ENCODE peak calls at places on chromosomes 4 and X, in seven cellular contexts. H is tibial artery, F is kidney epithelial cell, T is right atrium auricular region, S is hepatocyte, Y is body of pancreas, P is stomach. M is an unnamed sample. For H3K27me3, the result is how much of the 10 kb centered on the place peaks cover.

GRCh38 chr4:40308528-40309122 is 26.5 kb upstream of the CHRNA9 start:
- DNase-seq in H (no peak), F (no peak), T (no peak), S (no peak), Y (no peak), P (no peak), M (no peak)

GRCh38 chrX:39642071-39642470 is 455.7 kb downstream of the BCOR start:
- DNase-seq in H (no peak), F (no peak), T (no peak), S (peak), Y (no peak), P (no peak), M (no peak)

GRCh38 chr4:159400782-159401712 is 298.2 kb downstream of the RAPGEF2 start:
- DNase-seq in H (no peak), F (no peak), T (no peak), S (peak), Y (no peak), P (no peak), M (no peak)

GRCh38 chrX:46574337-46574940 is 874 bp downstream of the CHST7 start:
- DNase-seq in H (no peak), F (no peak), T (no peak), S (no peak), Y (no peak), P (no peak), M (no peak)

GRCh38 chr4:23874536-23874901 is 15.3 kb downstream of the PPARGC1A start:
- DNase-seq in H (no peak), F (no peak), T (no peak), S (peak), Y (no peak), P (no peak), M (no peak)

GRCh38 chrX:126982158-126982557 is 162.6 kb downstream of the PRR32 start:
- DNase-seq in H (no peak), F (no peak), T (no peak), S (no peak), Y (no peak), P (no peak), M (no peak)

GRCh38 chr4:185263419-185263818 is 54.0 kb downstream of the SNX25 start:
- DNase-seq in H (no peak), F (no peak), T (no peak), S (no peak), Y (no peak), P (no peak), M (no peak)

GRCh38 chr4:109184421-109184956 is 118.0 kb downstream of the COL25A1 start:
- DNase-seq in H (no peak), F (no peak), T (no peak), S (no peak), Y (no peak), P (no peak), M (no peak)

GRCh38 chrX:66028936-66029335 is 10.9 kb downstream of the VSIG4 start:
- DNase-seq in H (no peak), F (no peak), T (no peak), S (no peak), Y (no peak), P (no peak), M (no peak)

GRCh38 chrX:66035667-66036066 is 4.2 kb downstream of the VSIG4 start:
- DNase-seq in H (no peak), F (no peak), T (no peak), S (no peak), Y (no peak), P (no peak), M (no peak)

DNA sequence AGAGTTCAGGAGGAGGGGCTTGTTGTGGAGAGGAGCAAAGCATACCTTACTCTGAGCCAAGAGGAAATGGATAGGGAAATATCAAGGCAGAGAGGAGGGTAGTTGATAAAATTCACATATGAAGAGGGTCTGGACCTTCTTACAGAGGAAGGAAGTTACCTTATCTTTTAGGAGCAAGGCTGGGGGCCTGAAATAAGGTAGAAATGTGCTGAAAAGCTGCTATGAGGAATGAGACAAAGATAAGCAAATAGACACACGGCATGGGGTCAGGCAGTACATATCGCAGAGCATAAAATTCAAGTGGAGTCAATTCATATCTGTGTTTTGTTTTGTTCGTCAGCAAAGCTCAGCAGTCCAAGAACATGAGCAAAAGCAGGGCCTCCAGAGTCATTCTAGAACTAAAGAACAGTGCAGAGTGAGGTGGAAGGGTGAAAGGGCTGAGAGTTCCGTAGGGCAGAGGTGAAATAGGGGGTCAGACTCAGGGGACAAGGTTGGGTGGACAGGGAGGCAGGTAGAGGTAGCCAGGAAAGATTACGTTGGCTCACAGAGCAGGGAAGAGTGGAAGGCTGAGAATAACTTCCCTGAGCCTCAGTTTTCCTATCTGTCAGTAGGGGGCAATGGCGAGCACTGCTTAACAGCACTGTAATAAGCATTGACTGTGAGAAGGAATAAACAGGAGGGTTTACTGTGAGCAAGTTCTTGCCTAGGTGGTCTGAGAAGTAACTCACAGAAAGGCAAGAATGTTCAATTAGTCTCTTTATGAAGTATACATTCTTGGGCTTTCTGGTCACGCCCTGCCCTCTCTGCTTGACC is 9.2 kb downstream of the VSIG4 start:
- DNase-seq in H (no peak), F (no peak), T (no peak), S (peak), Y (no peak), P (no peak), M (no peak)
- TF ChIP-seq CTCF in H (peak), F (peak), T (peak), S (peak), Y (no peak), P (no peak), M (no peak)

GRCh38 chrX:13906103-13906502 is 89.2 kb upstream of the GPM6B start:
- DNase-seq in H (no peak), F (no peak), T (no peak), S (no peak), Y (no peak), P (no peak), M (no peak)
- H3K4me3 ChIP-seq in H (no peak), F (no peak), T (no peak), S (no peak), Y (no peak), P (no peak), M (no peak)

DNA sequence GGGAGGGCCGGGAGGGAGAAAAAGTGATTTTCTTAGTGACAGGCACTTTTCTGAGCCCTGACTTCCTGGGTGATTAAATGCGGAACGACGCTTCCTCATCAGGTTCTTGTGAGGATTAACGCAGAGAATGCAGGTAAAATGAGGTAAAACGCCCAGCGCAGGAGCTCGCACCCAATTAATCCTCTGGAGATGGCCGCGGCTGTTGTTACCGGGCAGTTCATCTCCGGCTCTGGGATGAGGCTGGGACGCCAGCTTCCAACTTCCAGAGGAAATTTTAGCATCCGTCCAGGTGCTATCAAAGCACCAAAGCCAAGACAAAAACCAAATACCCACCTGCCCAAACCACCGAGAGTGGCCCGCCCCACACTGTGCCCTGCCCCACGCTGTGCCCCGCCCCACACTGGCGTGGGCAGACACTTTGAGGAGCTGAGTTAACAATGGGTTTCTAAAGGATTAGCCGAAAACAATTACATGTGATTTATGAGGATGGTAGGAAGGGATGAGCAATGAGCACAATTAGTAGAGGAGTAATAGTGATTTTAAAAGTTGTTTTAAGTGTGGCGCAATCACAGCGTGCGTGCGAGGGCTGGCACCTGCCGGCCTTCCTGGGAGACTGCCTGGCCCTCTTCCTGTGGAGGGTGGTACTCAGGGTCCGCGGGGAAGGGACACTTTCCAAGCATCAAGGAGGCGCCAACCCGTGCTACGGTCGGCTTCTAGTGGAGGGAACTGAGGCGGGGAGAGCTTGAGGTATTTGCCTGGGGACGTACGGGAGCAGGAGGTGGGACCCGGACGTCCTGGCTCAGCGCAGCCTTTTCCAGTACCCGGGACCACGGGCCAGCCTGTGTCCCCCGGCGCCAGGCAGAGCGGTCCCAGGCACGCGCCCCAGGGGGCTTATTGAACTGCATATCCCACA is 41.6 kb upstream of the ADRA2C start:
- DNase-seq in H (no peak), F (no peak), T (no peak), S (no peak), Y (no peak), P (no peak), M (no peak)
- H3K27me3 ChIP-seq in H (under half), F (under half), T (under half), S (under half), Y (under half), P (under half), M (under half)

GRCh38 chr4:148574502-148574901 is 132.3 kb upstream of the NR3C2 start:
- DNase-seq in H (no peak), F (peak), T (no peak), S (peak), Y (no peak), P (no peak), M (no peak)

GRCh38 chr4:148575577-148575976 is 133.4 kb upstream of the NR3C2 start:
- DNase-seq in H (no peak), F (no peak), T (no peak), S (no peak), Y (no peak), P (no peak), M (no peak)

GRCh38 chr4:148574941-148575340 is 132.7 kb upstream of the NR3C2 start:
- DNase-seq in H (no peak), F (no peak), T (no peak), S (no peak), Y (no peak), P (no peak), M (no peak)

GRCh38 chr4:148574066-148574465 is 131.9 kb upstream of the NR3C2 start:
- DNase-seq in H (no peak), F (no peak), T (no peak), S (no peak), Y (no peak), P (no peak), M (no peak)

GRCh38 chr4:148573284-148573683 is 131.1 kb upstream of the NR3C2 start:
- DNase-seq in H (no peak), F (no peak), T (no peak), S (no peak), Y (no peak), P (no peak), M (no peak)
- TF ChIP-seq CTCF in H (no peak), F (no peak), T (no peak), S (no peak), Y (no peak), P (no peak), M (no peak)

DNA sequence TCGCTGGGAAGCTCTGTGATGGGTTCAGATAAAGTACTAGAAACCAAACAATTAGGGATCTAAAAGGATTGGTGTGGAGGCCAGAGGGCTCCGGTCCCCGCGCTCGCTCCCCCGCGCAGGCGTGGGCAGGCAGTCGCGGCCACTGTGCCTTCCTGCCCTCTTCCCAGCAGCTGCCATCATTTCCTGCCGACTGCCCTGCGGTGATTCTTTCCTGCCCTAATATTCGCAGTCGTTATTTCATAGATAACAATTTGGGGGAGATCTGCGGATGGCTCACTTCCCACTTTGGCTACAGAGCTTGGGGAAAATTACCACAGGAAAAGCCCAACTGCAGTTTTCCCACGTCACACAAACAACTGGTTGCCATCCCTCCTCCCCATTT is 2.2 kb downstream of the GRIA2 start:
- DNase-seq in H (no peak), F (no peak), T (no peak), S (no peak), Y (no peak), P (no peak), M (no peak)
- H3K4me3 ChIP-seq in H (peak), F (peak), T (peak), S (peak), Y (no peak), P (peak), M (peak)

GRCh38 chr4:38510201-38510600 is 153.8 kb upstream of the KLF3 start:
- DNase-seq in H (no peak), F (no peak), T (no peak), S (no peak), Y (no peak), P (no peak), M (no peak)
- H3K27me3 ChIP-seq in H (under half), F (under half), T (under half), S (under half), Y (under half), P (under half), M (under half)

DNA sequence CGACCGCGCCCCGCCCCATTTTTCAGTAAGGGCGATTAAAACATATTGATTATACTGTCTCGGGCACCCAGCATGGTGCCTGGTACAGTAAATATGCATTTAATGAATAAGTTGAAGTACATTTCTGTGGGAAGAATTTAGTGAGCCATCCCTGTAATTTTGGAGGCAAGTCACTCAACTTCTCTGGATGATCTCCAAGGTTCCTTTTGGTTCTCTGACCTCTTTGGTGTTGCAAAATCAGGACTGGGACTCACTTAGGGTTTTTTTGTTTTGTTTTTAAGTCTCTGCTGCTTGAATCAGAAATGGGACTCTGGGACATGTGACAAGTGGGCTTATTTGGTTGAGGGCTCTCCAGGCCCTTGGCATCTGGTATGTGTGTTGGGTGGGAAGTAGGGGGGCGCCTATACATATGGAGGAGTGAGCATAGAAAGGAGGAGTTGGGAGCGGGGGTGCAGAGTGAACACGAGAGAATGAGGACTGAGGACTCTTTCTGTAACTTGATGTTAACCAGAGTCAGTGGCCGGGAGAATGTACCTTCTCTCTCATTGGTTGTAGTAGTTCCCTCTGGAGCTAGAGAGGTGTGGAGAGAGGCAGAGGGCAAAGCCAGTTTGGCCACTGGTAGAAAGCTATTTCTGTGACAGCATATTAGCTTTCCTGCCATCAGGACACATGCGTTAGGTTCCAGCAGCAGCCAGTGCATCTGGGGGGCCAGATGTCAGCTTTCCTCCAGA is 1.9 kb downstream of the ARHGAP10 start:
- DNase-seq in H (peak), F (no peak), T (no peak), S (no peak), Y (peak), P (no peak), M (no peak)
- TF ChIP-seq CTCF in H (no peak), F (no peak), T (no peak), S (no peak), Y (no peak), P (no peak), M (no peak)

DNA sequence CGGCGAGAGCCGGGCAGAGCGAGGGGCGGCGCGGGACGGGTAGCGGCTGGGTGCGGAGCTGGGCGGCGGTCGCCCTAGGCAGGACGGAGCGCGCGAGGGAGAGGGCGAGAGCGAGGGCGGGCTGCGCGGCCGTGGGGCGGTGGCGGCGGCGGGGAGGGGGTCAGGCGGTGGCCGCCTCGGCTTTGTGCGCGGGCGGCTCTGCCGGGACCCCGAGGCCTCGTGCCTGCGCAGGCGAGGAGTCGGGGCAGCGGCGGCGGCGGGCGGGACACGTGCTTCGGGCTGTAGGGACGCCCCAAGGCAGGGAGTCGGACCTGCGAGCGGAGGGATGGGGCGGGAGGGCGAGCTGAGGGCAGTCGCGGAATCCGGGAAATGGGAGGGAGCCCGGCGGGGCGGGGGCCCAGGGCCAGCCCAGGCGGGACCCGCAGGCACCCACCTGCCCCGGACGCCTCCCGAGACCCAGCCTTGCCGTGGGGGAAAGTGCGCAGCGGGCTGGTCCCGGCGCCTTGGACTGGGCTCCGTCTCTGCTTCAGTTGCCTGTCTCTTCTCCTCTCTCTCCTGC is 465 bp downstream of the BMPR1B start:
- DNase-seq in H (peak), F (no peak), T (no peak), S (peak), Y (peak), P (no peak), M (no peak)
- H3K4me3 ChIP-seq in H (peak), F (peak), T (peak), S (peak), Y (no peak), P (peak), M (peak)